ENCODE peak calls at places on chromosomes 12 and 14, in five cellular contexts. S, R, G, A and B are unnamed samples.

GRCh38 chr12:25827747-25828146 is 130.7 kb upstream of the RASSF8 start:
- DNase-seq in S (no peak), R (no peak), A (no peak), G (no peak), B (no peak)

GRCh38 chr14:24238123-24238522 is 4.3 kb downstream of the TINF2 start:
- DNase-seq in S (no peak), G (no peak), A (no peak), R (no peak), B (no peak)

GRCh38 chr12:122875590-122876220 is 20.2 kb downstream of the VPS37B start:
- DNase-seq in A (no peak), R (no peak), S (no peak), G (no peak), B (no peak)

GRCh38 chr14:101032433-101032832 is 128.9 kb upstream of the RTL1 start:
- DNase-seq in G (no peak), R (no peak), A (no peak), S (no peak), B (no peak)

GRCh38 chr12:120856980-120857379 is 47.2 kb downstream of the SPPL3 start:
- DNase-seq in G (no peak), S (no peak), A (no peak), R (peak; percentile 25), B (no peak)

GRCh38 chr14:95248422-95248821 is 71.3 kb downstream of the CLMN start:
- DNase-seq in G (no peak), A (no peak), S (no peak), R (peak; percentile 29), B (no peak)

GRCh38 chr12:25557830-25558436 is 4.8 kb upstream of the LMNTD1 start:
- DNase-seq in A (no peak), S (no peak), G (no peak), R (peak; percentile 64), B (no peak)

GRCh38 chr14:74653386-74654138 is 41.5 kb upstream of the LTBP2 start:
- DNase-seq in A (no peak), R (no peak), S (no peak), G (no peak), B (no peak)

GRCh38 chr12:59636945-59637656 is 41.3 kb downstream of the SLC16A7 start:
- DNase-seq in A (no peak), S (no peak), G (no peak), R (no peak), B (no peak)

GRCh38 chr12:43805149-43805856 is 814 bp downstream of the TWF1 start:
- DNase-seq in S (no peak), A (peak; percentile 47), R (no peak), G (no peak), B (no peak)

GRCh38 chr14:35402323-35403084 is 2.0 kb downstream of the NFKBIA start:
- DNase-seq in G (no peak), A (no peak), S (no peak), R (peak; percentile 45), B (no peak)